ENCODE peak calls at places on chromosome 15, in five cellular contexts. One of them, this sample, is unnamed.
A peak's percentile ranks its signal among the peaks of the same experiment; 100 is the strongest.

GRCh38 chr15:60426870-60427528 is 29.2 kb upstream of the ANXA2 start:
- DNase-seq in activated naive CD4-positive, alpha-beta T cell treated with anti-CD3 and anti-CD28 coated beads, Interleukin-2, amount 10 ng/mL, durations not matched to agents 7 days and 5 days: no peak
- DNase-seq in HEK293T: no peak
- DNase-seq in left cardiac atrium: no peak
- DNase-seq in stimulated activated CD4-positive, alpha-beta T cell treated with anti-CD3 and anti-CD28 coated beads, Interleukin-15, amount 100 ng/mL, for 24 hours: no peak
- DNase-seq in this sample: no peak

GRCh38 chr15:65766422-65767263 is 25.4 kb downstream of the DENND4A start:
- DNase-seq in activated naive CD4-positive, alpha-beta T cell treated with anti-CD3 and anti-CD28 coated beads, Interleukin-2, amount 10 ng/mL, durations not matched to agents 7 days and 5 days: no peak
- DNase-seq in left cardiac atrium: no peak
- DNase-seq in HEK293T: no peak
- DNase-seq in stimulated activated CD4-positive, alpha-beta T cell treated with anti-CD3 and anti-CD28 coated beads, Interleukin-15, amount 100 ng/mL, for 24 hours: no peak
- DNase-seq in this sample: peak; percentile 3

GRCh38 chr15:79769081-79769481 is 127.7 kb downstream of the MTHFS start:
- DNase-seq in left cardiac atrium: no peak
- DNase-seq in activated naive CD4-positive, alpha-beta T cell treated with anti-CD3 and anti-CD28 coated beads, Interleukin-2, amount 10 ng/mL, durations not matched to agents 7 days and 5 days: no peak
- DNase-seq in HEK293T: no peak
- DNase-seq in stimulated activated CD4-positive, alpha-beta T cell treated with anti-CD3 and anti-CD28 coated beads, Interleukin-15, amount 100 ng/mL, for 24 hours: no peak
- DNase-seq in this sample: no peak

GRCh38 chr15:71654714-71655174 is 155.6 kb upstream of the NR2E3 start:
- DNase-seq in activated naive CD4-positive, alpha-beta T cell treated with anti-CD3 and anti-CD28 coated beads, Interleukin-2, amount 10 ng/mL, durations not matched to agents 7 days and 5 days: no peak
- DNase-seq in left cardiac atrium: peak; percentile 35
- DNase-seq in HEK293T: no peak
- DNase-seq in stimulated activated CD4-positive, alpha-beta T cell treated with anti-CD3 and anti-CD28 coated beads, Interleukin-15, amount 100 ng/mL, for 24 hours: no peak
- DNase-seq in this sample: no peak

GRCh38 chr15:89113263-89113662 is 25.0 kb downstream of the ABHD2 start:
- DNase-seq in HEK293T: no peak
- DNase-seq in stimulated activated CD4-positive, alpha-beta T cell treated with anti-CD3 and anti-CD28 coated beads, Interleukin-15, amount 100 ng/mL, for 24 hours: no peak
- DNase-seq in activated naive CD4-positive, alpha-beta T cell treated with anti-CD3 and anti-CD28 coated beads, Interleukin-2, amount 10 ng/mL, durations not matched to agents 7 days and 5 days: no peak
- DNase-seq in left cardiac atrium: no peak
- DNase-seq in this sample: no peak

GRCh38 chr15:88028024-88028423 is 228.5 kb downstream of the NTRK3 start:
- DNase-seq in stimulated activated CD4-positive, alpha-beta T cell treated with anti-CD3 and anti-CD28 coated beads, Interleukin-15, amount 100 ng/mL, for 24 hours: no peak
- DNase-seq in HEK293T: no peak
- DNase-seq in left cardiac atrium: peak; percentile 23
- DNase-seq in activated naive CD4-positive, alpha-beta T cell treated with anti-CD3 and anti-CD28 coated beads, Interleukin-2, amount 10 ng/mL, durations not matched to agents 7 days and 5 days: no peak
- DNase-seq in this sample: no peak

GRCh38 chr15:96947296-96947695 is 616.8 kb downstream of the NR2F2 start:
- DNase-seq in left cardiac atrium: no peak
- DNase-seq in stimulated activated CD4-positive, alpha-beta T cell treated with anti-CD3 and anti-CD28 coated beads, Interleukin-15, amount 100 ng/mL, for 24 hours: no peak
- DNase-seq in HEK293T: no peak
- DNase-seq in activated naive CD4-positive, alpha-beta T cell treated with anti-CD3 and anti-CD28 coated beads, Interleukin-2, amount 10 ng/mL, durations not matched to agents 7 days and 5 days: no peak
- DNase-seq in this sample: no peak

GRCh38 chr15:25268166-25268565 is 170.7 kb downstream of the UBE3A start:
- DNase-seq in activated naive CD4-positive, alpha-beta T cell treated with anti-CD3 and anti-CD28 coated beads, Interleukin-2, amount 10 ng/mL, durations not matched to agents 7 days and 5 days: no peak
- DNase-seq in HEK293T: no peak
- DNase-seq in stimulated activated CD4-positive, alpha-beta T cell treated with anti-CD3 and anti-CD28 coated beads, Interleukin-15, amount 100 ng/mL, for 24 hours: no peak
- DNase-seq in left cardiac atrium: no peak
- DNase-seq in this sample: peak; percentile 18

GRCh38 chr15:56428821-56429458 is 36.0 kb downstream of the MNS1 start:
- DNase-seq in activated naive CD4-positive, alpha-beta T cell treated with anti-CD3 and anti-CD28 coated beads, Interleukin-2, amount 10 ng/mL, durations not matched to agents 7 days and 5 days: no peak
- DNase-seq in stimulated activated CD4-positive, alpha-beta T cell treated with anti-CD3 and anti-CD28 coated beads, Interleukin-15, amount 100 ng/mL, for 24 hours: no peak
- DNase-seq in HEK293T: peak; percentile 7
- DNase-seq in left cardiac atrium: no peak
- DNase-seq in this sample: peak; percentile 5

GRCh38 chr15:89358755-89359439 is 24.3 kb upstream of the POLG start:
- DNase-seq in stimulated activated CD4-positive, alpha-beta T cell treated with anti-CD3 and anti-CD28 coated beads, Interleukin-15, amount 100 ng/mL, for 24 hours: peak; percentile 82
- DNase-seq in left cardiac atrium: peak; percentile 72
- DNase-seq in activated naive CD4-positive, alpha-beta T cell treated with anti-CD3 and anti-CD28 coated beads, Interleukin-2, amount 10 ng/mL, durations not matched to agents 7 days and 5 days: peak; percentile 85
- DNase-seq in HEK293T: peak; percentile 94
- DNase-seq in this sample: peak; percentile 96

GRCh38 chr15:53586815-53587214 is 172.6 kb downstream of the WDR72 start:
- DNase-seq in activated naive CD4-positive, alpha-beta T cell treated with anti-CD3 and anti-CD28 coated beads, Interleukin-2, amount 10 ng/mL, durations not matched to agents 7 days and 5 days: peak; percentile 21
- DNase-seq in HEK293T: peak; percentile 11
- DNase-seq in left cardiac atrium: no peak
- DNase-seq in stimulated activated CD4-positive, alpha-beta T cell treated with anti-CD3 and anti-CD28 coated beads, Interleukin-15, amount 100 ng/mL, for 24 hours: peak; percentile 23
- DNase-seq in this sample: no peak

GRCh38 chr15:68421798-68422402 is 10.1 kb downstream of the ITGA11 start:
- DNase-seq in HEK293T: no peak
- DNase-seq in stimulated activated CD4-positive, alpha-beta T cell treated with anti-CD3 and anti-CD28 coated beads, Interleukin-15, amount 100 ng/mL, for 24 hours: no peak
- DNase-seq in left cardiac atrium: no peak
- DNase-seq in activated naive CD4-positive, alpha-beta T cell treated with anti-CD3 and anti-CD28 coated beads, Interleukin-2, amount 10 ng/mL, durations not matched to agents 7 days and 5 days: no peak
- DNase-seq in this sample: no peak

GRCh38 chr15:74826372-74826819 is at the start of gene CPLX3:
- DNase-seq in left cardiac atrium: peak; percentile 45
- DNase-seq in activated naive CD4-positive, alpha-beta T cell treated with anti-CD3 and anti-CD28 coated beads, Interleukin-2, amount 10 ng/mL, durations not matched to agents 7 days and 5 days: peak; percentile 76
- DNase-seq in HEK293T: no peak
- DNase-seq in stimulated activated CD4-positive, alpha-beta T cell treated with anti-CD3 and anti-CD28 coated beads, Interleukin-15, amount 100 ng/mL, for 24 hours: peak; percentile 49
- DNase-seq in this sample: peak; percentile 61

GRCh38 chr15:100866386-100867330 is 13.0 kb upstream of the ALDH1A3 start:
- DNase-seq in stimulated activated CD4-positive, alpha-beta T cell treated with anti-CD3 and anti-CD28 coated beads, Interleukin-15, amount 100 ng/mL, for 24 hours: no peak
- DNase-seq in left cardiac atrium: no peak
- DNase-seq in HEK293T: no peak
- DNase-seq in activated naive CD4-positive, alpha-beta T cell treated with anti-CD3 and anti-CD28 coated beads, Interleukin-2, amount 10 ng/mL, durations not matched to agents 7 days and 5 days: no peak
- DNase-seq in this sample: no peak

GRCh38 chr15:96334017-96334704 is 3.7 kb downstream of the NR2F2 start:
- DNase-seq in activated naive CD4-positive, alpha-beta T cell treated with anti-CD3 and anti-CD28 coated beads, Interleukin-2, amount 10 ng/mL, durations not matched to agents 7 days and 5 days: no peak
- DNase-seq in stimulated activated CD4-positive, alpha-beta T cell treated with anti-CD3 and anti-CD28 coated beads, Interleukin-15, amount 100 ng/mL, for 24 hours: no peak
- DNase-seq in HEK293T: no peak
- DNase-seq in left cardiac atrium: no peak
- DNase-seq in this sample: no peak

GRCh38 chr15:31268108-31268501 is 58.5 kb upstream of the KLF13 start:
- DNase-seq in HEK293T: no peak
- DNase-seq in left cardiac atrium: no peak
- DNase-seq in stimulated activated CD4-positive, alpha-beta T cell treated with anti-CD3 and anti-CD28 coated beads, Interleukin-15, amount 100 ng/mL, for 24 hours: no peak
- DNase-seq in activated naive CD4-positive, alpha-beta T cell treated with anti-CD3 and anti-CD28 coated beads, Interleukin-2, amount 10 ng/mL, durations not matched to agents 7 days and 5 days: peak; percentile 3
- DNase-seq in this sample: no peak

GRCh38 chr15:43516185-43516584 is 1.2 kb upstream of the MAP1A start:
- DNase-seq in left cardiac atrium: peak; percentile 75
- DNase-seq in HEK293T: no peak
- DNase-seq in activated naive CD4-positive, alpha-beta T cell treated with anti-CD3 and anti-CD28 coated beads, Interleukin-2, amount 10 ng/mL, durations not matched to agents 7 days and 5 days: no peak
- DNase-seq in stimulated activated CD4-positive, alpha-beta T cell treated with anti-CD3 and anti-CD28 coated beads, Interleukin-15, amount 100 ng/mL, for 24 hours: no peak
- DNase-seq in this sample: no peak

GRCh38 chr15:70451861-70452653 is 311.3 kb downstream of the UACA start:
- DNase-seq in left cardiac atrium: no peak
- DNase-seq in HEK293T: no peak
- DNase-seq in activated naive CD4-positive, alpha-beta T cell treated with anti-CD3 and anti-CD28 coated beads, Interleukin-2, amount 10 ng/mL, durations not matched to agents 7 days and 5 days: peak; percentile 80
- DNase-seq in stimulated activated CD4-positive, alpha-beta T cell treated with anti-CD3 and anti-CD28 coated beads, Interleukin-15, amount 100 ng/mL, for 24 hours: peak; percentile 41
- DNase-seq in this sample: peak; percentile 61

GRCh38 chr15:85766007-85766831 is 28.5 kb downstream of the KLHL25 start:
- DNase-seq in HEK293T: no peak
- DNase-seq in stimulated activated CD4-positive, alpha-beta T cell treated with anti-CD3 and anti-CD28 coated beads, Interleukin-15, amount 100 ng/mL, for 24 hours: no peak
- DNase-seq in left cardiac atrium: no peak
- DNase-seq in activated naive CD4-positive, alpha-beta T cell treated with anti-CD3 and anti-CD28 coated beads, Interleukin-2, amount 10 ng/mL, durations not matched to agents 7 days and 5 days: no peak
- DNase-seq in this sample: no peak

GRCh38 chr15:65532738-65533051 is 2.4 kb downstream of the HACD3 start:
- DNase-seq in stimulated activated CD4-positive, alpha-beta T cell treated with anti-CD3 and anti-CD28 coated beads, Interleukin-15, amount 100 ng/mL, for 24 hours: no peak
- DNase-seq in activated naive CD4-positive, alpha-beta T cell treated with anti-CD3 and anti-CD28 coated beads, Interleukin-2, amount 10 ng/mL, durations not matched to agents 7 days and 5 days: no peak
- DNase-seq in left cardiac atrium: no peak
- DNase-seq in HEK293T: no peak
- DNase-seq in this sample: peak; percentile 42

GRCh38 chr15:72197460-72198409 is at the start of gene GRAMD2A:
- DNase-seq in left cardiac atrium: no peak
- DNase-seq in stimulated activated CD4-positive, alpha-beta T cell treated with anti-CD3 and anti-CD28 coated beads, Interleukin-15, amount 100 ng/mL, for 24 hours: peak; percentile 65
- DNase-seq in HEK293T: no peak
- DNase-seq in activated naive CD4-positive, alpha-beta T cell treated with anti-CD3 and anti-CD28 coated beads, Interleukin-2, amount 10 ng/mL, durations not matched to agents 7 days and 5 days: peak; percentile 33
- DNase-seq in this sample: no peak

GRCh38 chr15:101147181-101147580 is 104.7 kb downstream of the CHSY1 start:
- DNase-seq in left cardiac atrium: no peak
- DNase-seq in HEK293T: no peak
- DNase-seq in activated naive CD4-positive, alpha-beta T cell treated with anti-CD3 and anti-CD28 coated beads, Interleukin-2, amount 10 ng/mL, durations not matched to agents 7 days and 5 days: no peak
- DNase-seq in stimulated activated CD4-positive, alpha-beta T cell treated with anti-CD3 and anti-CD28 coated beads, Interleukin-15, amount 100 ng/mL, for 24 hours: no peak
- DNase-seq in this sample: no peak

GRCh38 chr15:32893412-32893811 is 175.6 kb downstream of the GREM1 start:
- DNase-seq in left cardiac atrium: no peak
- DNase-seq in activated naive CD4-positive, alpha-beta T cell treated with anti-CD3 and anti-CD28 coated beads, Interleukin-2, amount 10 ng/mL, durations not matched to agents 7 days and 5 days: no peak
- DNase-seq in stimulated activated CD4-positive, alpha-beta T cell treated with anti-CD3 and anti-CD28 coated beads, Interleukin-15, amount 100 ng/mL, for 24 hours: no peak
- DNase-seq in HEK293T: no peak
- DNase-seq in this sample: no peak

GRCh38 chr15:39407116-39407515 is 173.8 kb upstream of the THBS1 start:
- DNase-seq in activated naive CD4-positive, alpha-beta T cell treated with anti-CD3 and anti-CD28 coated beads, Interleukin-2, amount 10 ng/mL, durations not matched to agents 7 days and 5 days: no peak
- DNase-seq in left cardiac atrium: no peak
- DNase-seq in stimulated activated CD4-positive, alpha-beta T cell treated with anti-CD3 and anti-CD28 coated beads, Interleukin-15, amount 100 ng/mL, for 24 hours: no peak
- DNase-seq in HEK293T: no peak
- DNase-seq in this sample: no peak

This sample was measured in NCI-H1417.